ENCODE peak calls at places on chromosomes 7 and 10, in four cellular contexts. A is mammary epithelial cell, J is adipocyte, S is endodermal cell. Q is an unnamed sample. For H3K9me3, the result is how much of the 10 kb centered on the place peaks cover.

GRCh38 chr10:110212119-110213006 is 5.0 kb downstream of the MXI1 start:
- DNase-seq in S (no peak), A (no peak), J (peak), Q (peak)

GRCh38 chr10:52755297-52756062 is 17.1 kb downstream of the MBL2 start:
- DNase-seq in A (peak), J (peak), S (no peak), Q (no peak)

GRCh38 chr7:34902181-34902580 is 135.1 kb downstream of the DPY19L1 start:
- DNase-seq in J (no peak), S (no peak), A (no peak), Q (no peak)

GRCh38 chr10:96556003-96556402 is 30.8 kb downstream of the TM9SF3 start:
- DNase-seq in S (peak), J (peak), A (no peak), Q (no peak)

GRCh38 chr7:55569797-55570196 is 2.5 kb downstream of the VOPP1 start:
- DNase-seq in A (no peak), J (no peak), S (no peak), Q (no peak)

GRCh38 chr10:121303273-121303890 is 294.9 kb downstream of the FGFR2 start:
- DNase-seq in J (no peak), A (no peak), S (no peak), Q (no peak)

GRCh38 chr7:14748461-14748860 is 154.1 kb downstream of the DGKB start:
- DNase-seq in J (peak), A (peak), S (no peak), Q (no peak)

GRCh38 chr10:978826-979421 is 9.3 kb upstream of the GTPBP4 start:
- DNase-seq in S (no peak), A (no peak), J (no peak), Q (no peak)

GRCh38 chr10:43885842-43886241 is 237.2 kb upstream of the ZNF32 start:
- DNase-seq in J (no peak), S (peak), A (no peak), Q (no peak)

GRCh38 chr7:15778191-15778590 is 91.7 kb upstream of the MEOX2 start:
- DNase-seq in J (no peak), S (no peak), A (no peak), Q (no peak)

GRCh38 chr7:29858080-29858951 is 52.0 kb downstream of the WIPF3 start:
- DNase-seq in S (no peak), A (no peak), J (no peak), Q (no peak)

GRCh38 chr7:73373741-73374140 is 45.8 kb downstream of the FKBP6 start:
- DNase-seq in A (no peak), S (no peak), J (no peak), Q (no peak)

GRCh38 chr7:64849250-64849923 is 53.7 kb upstream of the ZNF273 start:
- DNase-seq in J (peak), S (no peak), A (peak), Q (no peak)

GRCh38 chr7:47088329-47089067 is 493.4 kb downstream of the TNS3 start:
- DNase-seq in J (peak), A (peak), S (peak), Q (peak)

GRCh38 chr7:5417106-5418071 is 6.2 kb downstream of the TNRC18 start:
- DNase-seq in J (peak), A (no peak), S (peak), Q (peak)

GRCh38 chr7:98283127-98283886 is 1.8 kb downstream of the BRI3 start:
- DNase-seq in A (no peak), J (peak), S (no peak), Q (peak)

GRCh38 chr7:5553298-5553877 is 129.8 kb upstream of the TNRC18 start:
- DNase-seq in J (peak), S (no peak), A (no peak), Q (peak)

GRCh38 chr7:14191686-14192098 is 202.2 kb upstream of the ETV1 start:
- DNase-seq in S (no peak), A (peak), J (peak), Q (no peak)

GRCh38 chr10:87068281-87068680 is 26.4 kb downstream of the GLUD1 start:
- DNase-seq in S (no peak), A (no peak), J (no peak), Q (no peak)

GRCh38 chr10:116490028-116490662 is 55.6 kb upstream of the PNLIP start:
- DNase-seq in A (no peak), S (no peak), J (peak), Q (no peak)

GRCh38 chr10:61642692-61643091 is 20.0 kb upstream of the CABCOCO1 start:
- DNase-seq in S (no peak), A (peak), J (peak), Q (no peak)

GRCh38 chr10:131694168-131694962 is 206.4 kb upstream of the PPP2R2D start:
- DNase-seq in J (no peak), S (peak), A (no peak), Q (no peak)

DNA sequence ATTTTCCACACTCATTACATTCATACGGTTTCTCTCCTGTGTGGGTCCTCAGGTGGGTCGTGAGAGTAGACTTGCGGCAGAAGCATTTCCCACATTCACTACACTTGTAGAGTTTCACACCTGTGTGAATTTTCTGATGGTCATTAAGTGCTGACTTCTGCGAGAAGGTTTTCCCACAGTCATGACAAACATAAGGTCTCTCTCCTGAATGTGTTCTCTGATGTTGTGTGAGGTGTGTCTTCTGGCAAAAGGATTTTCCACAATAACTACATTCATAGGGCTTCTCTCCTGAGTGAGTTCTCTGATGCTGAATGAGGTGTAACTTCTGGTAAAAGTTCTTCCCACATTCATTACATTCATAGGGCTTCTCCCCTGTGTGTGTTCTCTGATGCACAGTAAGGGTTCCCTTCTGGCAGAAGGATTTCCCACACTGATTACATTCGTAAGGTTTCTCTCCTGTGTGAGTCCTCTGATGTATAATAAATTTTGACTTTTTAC is 15.1 kb downstream of the ZNF12 start:
- DNase-seq in A (peak), J (peak), S (no peak), Q (no peak)
- H3K9me3 ChIP-seq in A (half or more), J (half or more), S (half or more), Q (under half)

GRCh38 chr7:92134271-92135099 is at the start of gene CYP51A1:
- DNase-seq in J (peak), S (peak), A (peak), Q (peak)

GRCh38 chr7:92133737-92134270 is 473 bp downstream of the CYP51A1 start:
- DNase-seq in A (no peak), J (peak), S (peak), Q (peak)

GRCh38 chr7:92137531-92137930 is 3.3 kb upstream of the CYP51A1 start:
- DNase-seq in J (no peak), S (no peak), A (no peak), Q (no peak)

GRCh38 chr7:92135100-92135429 is 788 bp upstream of the CYP51A1 start:
- DNase-seq in A (no peak), J (peak), S (no peak), Q (peak)

DNA sequence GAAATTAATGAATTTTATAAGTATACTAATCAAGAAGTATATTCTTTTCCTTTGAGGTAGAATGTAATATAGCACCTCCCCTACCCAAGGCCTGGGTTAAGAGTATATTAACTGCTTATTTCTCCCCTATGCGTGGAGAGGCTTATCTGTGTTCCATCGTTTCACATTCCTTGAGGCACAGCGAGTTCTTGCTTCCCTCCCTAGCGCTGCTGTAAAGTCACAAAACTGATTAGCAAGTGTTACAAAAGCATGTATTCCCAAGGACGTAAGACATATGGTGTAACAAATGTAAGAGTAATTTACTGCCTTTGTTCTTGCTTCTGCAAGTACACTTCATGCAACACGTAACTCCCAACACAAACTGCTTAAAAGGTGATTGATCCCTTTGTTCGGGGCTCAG is 1.2 kb upstream of the CYP51A1 start:
- DNase-seq in S (peak), J (no peak), A (peak), Q (no peak)
- H3K4me3 ChIP-seq in S (peak), J (peak), A (peak), Q (peak)

GRCh38 chr10:114955984-114956383 is 18.0 kb downstream of the TRUB1 start:
- DNase-seq in S (no peak), A (no peak), J (no peak), Q (no peak)
- H3K9ac ChIP-seq in S (no peak), A (no peak), J (no peak), Q (no peak)

GRCh38 chr10:133554600-133554999 is 10.8 kb downstream of the SYCE1 start:
- DNase-seq in J (no peak), A (no peak), S (no peak), Q (no peak)

GRCh38 chr10:133559216-133559615 is 6.2 kb downstream of the SYCE1 start:
- DNase-seq in A (no peak), J (no peak), S (no peak), Q (no peak)

DNA sequence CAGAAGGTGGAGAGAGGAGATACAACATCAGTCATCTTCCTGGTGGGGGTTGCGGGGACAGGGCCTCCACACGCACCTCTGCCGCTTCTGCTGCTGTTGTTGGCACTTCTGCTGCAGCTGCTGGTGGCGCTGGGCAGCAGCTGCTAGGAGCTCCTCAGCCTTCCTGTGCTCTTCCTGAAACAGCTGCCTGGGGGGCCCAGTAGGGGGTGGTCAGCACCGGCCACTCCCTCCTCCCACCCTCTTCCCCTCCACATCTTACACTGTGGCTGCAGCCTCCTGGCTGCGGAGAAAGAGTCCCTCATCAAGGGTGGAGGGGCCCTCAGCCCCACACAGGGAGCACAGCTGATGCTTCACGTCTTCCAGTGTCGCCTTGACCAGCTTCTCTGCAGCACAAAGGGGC is 9.9 kb downstream of the SYCE1 start:
- DNase-seq in A (no peak), J (no peak), S (no peak), Q (no peak)
- H3K9me3 ChIP-seq in A (under half), J (under half), S (under half), Q (under half)

GRCh38 chr10:76112826-76113150 is 681.4 kb downstream of the LRMDA start:
- DNase-seq in J (peak), A (no peak), S (no peak), Q (no peak)
- H3K4me3 ChIP-seq in J (no peak), A (no peak), S (no peak), Q (no peak)

GRCh38 chr10:21523007-21523406 is 2.5 kb downstream of the SKIDA1 start:
- DNase-seq in J (no peak), A (no peak), S (peak), Q (no peak)

GRCh38 chr10:21524131-21524525 is 1.4 kb downstream of the SKIDA1 start:
- DNase-seq in A (no peak), J (no peak), S (peak), Q (no peak)

GRCh38 chr10:21521910-21522533 is 3.5 kb downstream of the SKIDA1 start:
- DNase-seq in A (no peak), S (peak), J (no peak), Q (no peak)

GRCh38 chr10:21524526-21525366 is 736 bp downstream of the SKIDA1 start:
- DNase-seq in A (peak), J (peak), S (peak), Q (no peak)

GRCh38 chr10:21523557-21524008 is 1.9 kb downstream of the SKIDA1 start:
- DNase-seq in A (no peak), J (no peak), S (peak), Q (no peak)
- H3K9ac ChIP-seq in A (no peak), J (peak), S (peak), Q (no peak)

GRCh38 chr7:63080831-63081230 is 917.8 kb upstream of the ZNF722 start:
- DNase-seq in J (no peak), S (no peak), A (no peak), Q (no peak)

GRCh38 chr7:63077841-63078240 is 920.8 kb upstream of the ZNF722 start:
- DNase-seq in A (no peak), J (no peak), S (no peak), Q (no peak)

GRCh38 chr7:63080406-63080805 is 918.2 kb upstream of the ZNF722 start:
- DNase-seq in J (no peak), S (no peak), A (no peak), Q (no peak)
- H3K9me3 ChIP-seq in J (half or more), S (half or more), A (half or more), Q (under half)

GRCh38 chr7:150340024-150340749 is 1.2 kb downstream of the RARRES2 start:
- DNase-seq in S (peak), A (no peak), J (peak), Q (peak)

GRCh38 chr7:150341263-150342118 is at the start of gene RARRES2:
- DNase-seq in S (peak), A (no peak), J (no peak), Q (peak)

GRCh38 chr7:150340875-150341262 is 560 bp downstream of the RARRES2 start:
- DNase-seq in A (no peak), S (peak), J (no peak), Q (no peak)

GRCh38 chr7:150343225-150343624 is 1.8 kb upstream of the RARRES2 start:
- DNase-seq in A (no peak), J (no peak), S (no peak), Q (no peak)

DNA sequence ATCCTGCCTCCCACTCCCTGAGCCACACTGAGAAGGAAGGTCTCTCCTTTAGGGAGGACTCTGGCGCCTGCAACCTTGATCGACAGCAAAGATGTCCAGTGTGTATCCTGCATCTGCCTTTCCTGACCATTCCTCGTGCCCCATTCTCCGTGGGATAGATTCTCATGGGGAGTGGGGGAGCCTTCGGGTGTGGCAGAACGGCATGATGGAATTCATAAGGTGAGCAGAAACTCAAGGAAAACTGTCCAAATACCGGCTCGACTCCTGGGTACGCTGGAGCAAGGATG is 633 bp upstream of the RARRES2 start:
- DNase-seq in A (no peak), J (no peak), S (no peak), Q (no peak)
- H3K4me3 ChIP-seq in A (no peak), J (peak), S (no peak), Q (no peak)

GRCh38 chr7:100082978-100083377 is 1.5 kb upstream of the ZNF3 start:
- DNase-seq in J (no peak), S (no peak), A (no peak), Q (no peak)
- H3K9ac ChIP-seq in J (no peak), S (no peak), A (no peak), Q (peak)